ENCODE peak calls at places on chromosomes 4 and X, in ten cellular contexts. Q, K, B, N, V, S, L, C, J and D are unnamed samples.
A peak's percentile ranks its signal among the peaks of the same experiment; 100 is the strongest.

GRCh38 chrX:20477219-20477618 is 210.5 kb upstream of the RPS6KA3 start:
- DNase-seq in B (no peak), N (no peak), Q (no peak), L (no peak), C (no peak), S (no peak), K (no peak), V (no peak), J (no peak), D (no peak)

GRCh38 chr4:1516881-1517480 is 110.7 kb upstream of the NKX1-1 start:
- DNase-seq in L (no peak), Q (no peak), J (no peak), B (no peak), N (no peak), K (no peak), S (peak; percentile 36), V (no peak), C (no peak), D (peak; percentile 54)

GRCh38 chr4:112060212-112060611 is 85.0 kb upstream of the FAM241A start:
- DNase-seq in N (peak; percentile 63), K (peak; percentile 11), C (no peak), V (no peak), L (peak; percentile 25), Q (peak; percentile 33), J (no peak), S (no peak), B (peak; percentile 6), D (no peak)

GRCh38 chr4:7876096-7876993 is 63.3 kb downstream of the AFAP1 start:
- DNase-seq in N (peak; percentile 33), K (no peak), B (peak; percentile 75), V (no peak), C (no peak), Q (no peak), S (no peak), J (no peak), L (no peak), D (no peak)

GRCh38 chr4:140884431-140885058 is 128.4 kb upstream of the TBC1D9 start:
- DNase-seq in B (peak; percentile 45), Q (peak; percentile 71), C (no peak), S (no peak), J (no peak), K (peak; percentile 86), N (peak; percentile 83), L (peak; percentile 65), V (no peak), D (no peak)

GRCh38 chr4:148651991-148652390 is 209.8 kb upstream of the NR3C2 start:
- DNase-seq in Q (no peak), N (no peak), L (no peak), J (no peak), V (no peak), K (no peak), S (no peak), B (no peak), C (no peak), D (no peak)

GRCh38 chrX:19705196-19705769 is 182.1 kb downstream of the SH3KBP1 start:
- DNase-seq in S (no peak), C (no peak), J (no peak), V (no peak), L (no peak), N (no peak), Q (no peak), K (no peak), B (no peak), D (no peak)

GRCh38 chrX:73478961-73479360 is 32.1 kb downstream of the CDX4 start:
- DNase-seq in S (no peak), K (no peak), C (no peak), V (no peak), N (no peak), B (no peak), J (no peak), Q (no peak), L (no peak), D (no peak)

GRCh38 chr4:3671571-3672464 is 94.4 kb upstream of the ADRA2C start:
- DNase-seq in L (no peak), B (peak; percentile 28), S (peak; percentile 16), J (no peak), K (no peak), C (no peak), V (no peak), Q (no peak), N (no peak), D (peak; percentile 13)

GRCh38 chr4:145316961-145317360 is 136.6 kb upstream of the OTUD4 start:
- DNase-seq in B (no peak), V (no peak), Q (no peak), K (no peak), J (no peak), L (no peak), S (no peak), C (no peak), N (no peak), D (no peak)

GRCh38 chrX:41332005-41332404 is 2.0 kb upstream of the DDX3X start:
- DNase-seq in J (no peak), Q (no peak), V (no peak), S (no peak), L (peak; percentile 6), C (no peak), B (no peak), K (peak; percentile 30), N (no peak), D (no peak)

GRCh38 chr4:25233737-25234389 is at the start of gene PI4K2B:
- DNase-seq in V (peak; percentile 84), S (peak; percentile 94), K (peak; percentile 95), J (peak; percentile 91), N (peak; percentile 91), C (no peak), B (peak; percentile 57), L (peak; percentile 93), Q (peak; percentile 76), D (peak; percentile 96)

GRCh38 chr4:180099962-180100361 is 2143.2 kb upstream of the TENM3 start:
- DNase-seq in N (no peak), K (no peak), Q (no peak), S (no peak), V (no peak), J (no peak), B (no peak), L (no peak), C (no peak), D (no peak)

GRCh38 chrX:66360894-66361293 is 196.8 kb downstream of the HEPH start:
- DNase-seq in K (no peak), N (no peak), L (no peak), C (no peak), Q (no peak), B (no peak), V (no peak), J (no peak), S (no peak), D (no peak)

GRCh38 chr4:15779336-15779735 is 1.2 kb downstream of the CD38 start:
- DNase-seq in S (peak; percentile 69), C (no peak), Q (no peak), K (no peak), J (no peak), N (peak; percentile 64), B (peak; percentile 49), V (peak; percentile 41), L (peak; percentile 57), D (peak; percentile 70)
- TF ChIP-seq CTCF in S (peak; percentile 43), C (no peak), Q (no peak), K (peak; percentile 42), J (no peak), N (peak; percentile 65), B (peak; percentile 40), V (peak; percentile 40), L (no peak), D (peak; percentile 21)

DNA sequence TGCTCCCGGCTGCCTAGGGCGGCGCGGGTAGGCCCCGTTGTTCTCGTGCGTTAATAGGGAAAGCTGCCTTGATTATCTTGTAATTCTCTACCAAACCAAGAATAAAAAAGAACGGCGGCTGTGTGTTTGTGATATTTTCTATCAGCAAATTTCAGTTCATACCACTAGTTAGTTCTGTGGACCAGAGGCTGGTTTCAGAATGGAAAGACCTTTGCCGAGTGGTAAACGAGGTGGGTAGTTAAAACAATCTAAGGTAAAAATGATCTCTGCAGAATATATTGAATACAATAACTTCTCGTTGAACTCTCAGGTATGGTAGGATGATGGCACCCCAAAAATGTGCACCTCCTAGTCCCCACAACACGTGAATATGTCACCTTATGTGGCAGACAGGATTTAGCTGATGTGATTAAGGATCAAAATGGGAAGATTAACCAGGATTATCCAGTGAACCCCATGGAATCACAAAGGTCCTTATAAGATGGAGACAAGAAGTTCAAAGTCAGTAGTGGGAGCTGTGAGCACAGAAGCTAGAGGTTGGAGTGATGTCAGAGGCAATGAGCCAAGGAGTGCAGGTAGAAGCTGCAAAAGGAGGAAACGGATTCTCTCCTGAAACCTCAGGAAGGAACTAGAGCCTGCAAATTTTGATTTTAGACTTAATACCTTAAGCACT is 574 bp upstream of the CFAP97 start:
- DNase-seq in Q (no peak), L (no peak), K (peak; percentile 54), S (no peak), C (no peak), J (no peak), V (no peak), N (no peak), B (no peak), D (no peak)
- H3K4me3 ChIP-seq in Q (peak overlapping the region; percentile 60), L (peak overlapping the region; percentile 61), K (peak overlapping the region; percentile 78), S (peak overlapping the region; percentile 93), C (peak overlapping the region; percentile 94), J (peak overlapping the region; percentile 98), V (peak overlapping the region; percentile 34), N (peak overlapping the region; percentile 70), B (peak overlapping the region; percentile 82), D (peak overlapping the region; percentile 78)

GRCh38 chr4:10020871-10021676 is at the start of gene SLC2A9:
- DNase-seq in N (no peak), K (no peak), C (no peak), L (peak; percentile 37), J (no peak), B (no peak), S (peak; percentile 63), V (no peak), Q (no peak), D (no peak)

GRCh38 chr4:10023806-10024205 is 2.5 kb upstream of the SLC2A9 start:
- DNase-seq in Q (no peak), J (no peak), B (no peak), V (no peak), L (no peak), C (no peak), S (no peak), N (no peak), K (no peak), D (no peak)

GRCh38 chr4:10024303-10024702 is 3.0 kb upstream of the SLC2A9 start:
- DNase-seq in L (no peak), J (no peak), N (no peak), B (no peak), Q (no peak), V (no peak), K (no peak), C (no peak), S (no peak), D (no peak)

GRCh38 chr4:10022346-10023049 is 1.2 kb upstream of the SLC2A9 start:
- DNase-seq in V (no peak), K (no peak), N (no peak), C (no peak), Q (no peak), S (no peak), B (no peak), L (no peak), J (no peak), D (no peak)

GRCh38 chr4:10023050-10023419 is 1.7 kb upstream of the SLC2A9 start:
- DNase-seq in L (no peak), Q (no peak), B (no peak), S (no peak), C (no peak), N (no peak), J (no peak), V (no peak), K (peak; percentile 10), D (no peak)
- H3K4me1 ChIP-seq in L (no peaks in the 10 kb centered on the region), Q (peaks cover 6% of the 10 kb centered on the region), B (peaks cover 5% of the 10 kb centered on the region), S (peaks cover 24% of the 10 kb centered on the region), C (peaks cover 49% of the 10 kb centered on the region), N (no peaks in the 10 kb centered on the region), J (peaks cover 6% of the 10 kb centered on the region), V (peaks cover 3% of the 10 kb centered on the region), K (no peaks in the 10 kb centered on the region), D (peaks cover 34% of the 10 kb centered on the region)

GRCh38 chrX:15107367-15107988 is 162.4 kb downstream of the ASB9 start:
- DNase-seq in N (no peak), S (no peak), Q (no peak), K (no peak), B (no peak), C (no peak), L (no peak), V (no peak), J (no peak), D (no peak)
- TF ChIP-seq CTCF in N (no peak), S (no peak), Q (no peak), K (no peak), B (peak; percentile 18), C (no peak), L (no peak), V (no peak), J (no peak), D (no peak)